ENCODE peak calls at places on chromosomes 6 and 20, in five cellular contexts. P, Q, B, Z and D are unnamed samples.

GRCh38 chr20:54088430-54088829 is 18.0 kb upstream of the BCAS1 start:
- DNase-seq in P (no peak), Q (no peak), B (peak; percentile 75), Z (peak; percentile 22), D (no peak)

GRCh38 chr6:152680879-152681517 is 16.7 kb upstream of the MYCT1 start:
- DNase-seq in P (no peak), Q (no peak), B (no peak), Z (no peak), D (no peak)

GRCh38 chr6:160733045-160733646 is 31.1 kb downstream of the PLG start:
- DNase-seq in P (peak; percentile 68), Q (no peak), B (peak; percentile 52), Z (peak; percentile 35), D (no peak)

GRCh38 chr6:29005183-29005885 is at the start of gene ZNF311:
- DNase-seq in P (peak; percentile 73), Q (no peak), B (peak; percentile 85), Z (no peak), D (peak; percentile 1)

GRCh38 chr6:1848752-1849151 is 239.0 kb downstream of the FOXC1 start:
- DNase-seq in P (peak; percentile 10), Q (no peak), B (no peak), Z (no peak), D (no peak)

GRCh38 chr6:324729-325125 is 32.4 kb downstream of the DUSP22 start:
- DNase-seq in P (no peak), Q (no peak), B (no peak), Z (no peak), D (no peak)

GRCh38 chr20:53763707-53764415 is 170.2 kb upstream of the ZNF217 start:
- DNase-seq in P (no peak), Q (no peak), B (peak; percentile 53), Z (peak; percentile 19), D (no peak)

GRCh38 chr6:36115412-36115811 is 14.9 kb upstream of the MAPK13 start:
- DNase-seq in P (no peak), Q (no peak), B (no peak), Z (no peak), D (no peak)

GRCh38 chr6:83815631-83816030 is 37.5 kb upstream of the RIPPLY2 start:
- DNase-seq in P (peak; percentile 19), Q (no peak), B (peak; percentile 57), Z (peak; percentile 7), D (no peak)

GRCh38 chr6:82084324-82084920 is 163.1 kb downstream of the IBTK start:
- DNase-seq in P (peak; percentile 67), Q (no peak), B (peak; percentile 30), Z (no peak), D (no peak)

GRCh38 chr6:64301307-64302236 is 666.0 kb downstream of the PHF3 start:
- DNase-seq in P (peak; percentile 48), Q (no peak), B (no peak), Z (no peak), D (no peak)

GRCh38 chr20:59731371-59731770 is 127.0 kb downstream of the PHACTR3 start:
- DNase-seq in P (no peak), Q (no peak), B (peak; percentile 10), Z (no peak), D (no peak)

GRCh38 chr6:144661101-144661806 is 376.1 kb downstream of the UTRN start:
- DNase-seq in P (peak; percentile 99), Q (no peak), B (peak; percentile 86), Z (peak; percentile 22), D (no peak)

GRCh38 chr20:42082611-42083010 is 464.4 kb upstream of the CHD6 start:
- DNase-seq in P (peak; percentile 80), Q (no peak), B (peak; percentile 48), Z (peak; percentile 1), D (no peak)

GRCh38 chr6:67880939-67881705 is 754.0 kb upstream of the ADGRB3 start:
- DNase-seq in P (no peak), Q (no peak), B (no peak), Z (no peak), D (no peak)

GRCh38 chr20:17966432-17967312 is 1.9 kb downstream of the SNX5 start:
- DNase-seq in P (peak; percentile 54), Q (no peak), B (peak; percentile 62), Z (peak; percentile 49), D (peak; percentile 12)

GRCh38 chr20:37394543-37395410 is 48.8 kb downstream of the SRC start:
- DNase-seq in P (peak; percentile 49), Q (no peak), B (no peak), Z (no peak), D (no peak)

GRCh38 chr6:45590225-45590624 is 212.5 kb upstream of the SUPT3H start:
- DNase-seq in P (no peak), Q (no peak), B (peak; percentile 47), Z (peak; percentile 66), D (no peak)

GRCh38 chr6:139590206-139590605 is 215.8 kb upstream of the CITED2 start:
- DNase-seq in P (peak; percentile 68), Q (no peak), B (no peak), Z (no peak), D (no peak)